ENCODE peak calls at places on chromosomes 7 and 10, in six cellular contexts. W, A, C, T, P and M are unnamed samples.

GRCh38 chr7:17299477-17299991 is 1.1 kb downstream of the AHR start:
- DNase-seq in P (peak), W (no peak), T (no peak), A (no peak), C (no peak), M (peak)

GRCh38 chr10:1189166-1190051 is 133.2 kb downstream of the WDR37 start:
- DNase-seq in C (no peak), W (no peak), A (no peak), T (no peak), P (no peak), M (no peak)

GRCh38 chr10:17504547-17505245 is 50.3 kb upstream of the ST8SIA6 start:
- DNase-seq in A (no peak), W (no peak), T (no peak), C (no peak), P (no peak), M (no peak)

GRCh38 chr10:69835875-69836727 is 34.4 kb downstream of the COL13A1 start:
- DNase-seq in P (peak), T (no peak), W (no peak), C (no peak), A (no peak), M (no peak)

GRCh38 chr7:129433823-129434171 is 435 bp upstream of the STRIP2 start:
- DNase-seq in T (no peak), P (no peak), A (no peak), W (peak), C (no peak), M (no peak)

GRCh38 chr10:22626784-22627183 is 87.6 kb downstream of the PIP4K2A start:
- DNase-seq in A (no peak), C (no peak), W (no peak), P (no peak), T (no peak), M (no peak)

GRCh38 chr7:27112960-27113949 is 10.8 kb upstream of the HOXA2 start:
- DNase-seq in P (no peak), C (no peak), T (no peak), W (no peak), A (no peak), M (no peak)

GRCh38 chr7:30727061-30727945 is 24.6 kb upstream of the INMT start:
- DNase-seq in C (no peak), W (no peak), T (no peak), A (no peak), P (peak), M (peak)

GRCh38 chr7:25812086-25812855 is 339.7 kb upstream of the NFE2L3 start:
- DNase-seq in C (no peak), P (no peak), W (no peak), A (no peak), T (no peak), M (no peak)

GRCh38 chr7:74343281-74344127 is 54.3 kb downstream of the CLIP2 start:
- DNase-seq in P (peak), A (no peak), W (no peak), C (peak), T (no peak), M (no peak)

GRCh38 chr10:124131176-124131575 is 37.8 kb upstream of the CHST15 start:
- DNase-seq in T (no peak), C (no peak), A (no peak), P (no peak), W (no peak), M (no peak)

GRCh38 chr10:72250666-72251065 is 23.1 kb upstream of the DDIT4 start:
- DNase-seq in W (no peak), T (peak), P (no peak), C (no peak), A (peak), M (no peak)

GRCh38 chr10:84289521-84290200 is 38.7 kb upstream of the CCSER2 start:
- DNase-seq in P (no peak), W (no peak), T (no peak), A (no peak), C (no peak), M (no peak)

GRCh38 chr7:47292832-47293309 is 289.0 kb downstream of the TNS3 start:
- DNase-seq in A (no peak), T (no peak), P (no peak), C (no peak), W (peak), M (peak)

GRCh38 chr10:63547628-63548356 is 26.6 kb downstream of the REEP3 start:
- DNase-seq in A (no peak), W (no peak), C (peak), T (no peak), P (no peak), M (no peak)

GRCh38 chr7:39621261-39621660 is 2.1 kb upstream of the RALA start:
- DNase-seq in C (no peak), T (no peak), A (no peak), P (peak), W (no peak), M (no peak)

GRCh38 chr7:80415522-80415921 is 96.3 kb downstream of the GNAT3 start:
- DNase-seq in W (no peak), T (no peak), C (no peak), P (no peak), A (no peak), M (no peak)

GRCh38 chr10:98326621-98327027 is 58.6 kb upstream of the LOXL4 start:
- DNase-seq in T (no peak), P (no peak), A (no peak), C (no peak), W (no peak), M (no peak)

GRCh38 chr10:128631801-128632241 is 505.6 kb upstream of the MKI67 start:
- DNase-seq in W (peak), C (peak), A (no peak), P (peak), T (no peak), M (peak)

GRCh38 chr10:60073781-60074656 is 167.7 kb upstream of the CCDC6 start:
- DNase-seq in T (no peak), A (no peak), W (no peak), P (no peak), C (peak), M (peak)

GRCh38 chr7:99395616-99396327 is 12.6 kb downstream of the PDAP1 start:
- DNase-seq in P (no peak), C (no peak), W (no peak), T (peak), A (no peak), M (no peak)

GRCh38 chr7:99410635-99411034 is 1.9 kb downstream of the BUD31 start:
- DNase-seq in W (no peak), T (no peak), P (no peak), C (no peak), A (no peak), M (no peak)

GRCh38 chr7:1454471-1455065 is 4.7 kb downstream of the MICALL2 start:
- DNase-seq in A (peak), W (no peak), T (no peak), C (no peak), P (peak), M (no peak)

GRCh38 chr7:27211694-27212316 is 11.9 kb upstream of the HOXA13 start:
- DNase-seq in P (no peak), C (no peak), T (no peak), A (no peak), W (no peak), M (no peak)

GRCh38 chr10:77368006-77368405 is 269.6 kb downstream of the KCNMA1 start:
- DNase-seq in P (no peak), A (no peak), W (no peak), T (no peak), C (no peak), M (no peak)

GRCh38 chr10:3648179-3648975 is 136.6 kb downstream of the KLF6 start:
- DNase-seq in A (no peak), P (no peak), C (no peak), T (no peak), W (no peak), M (no peak)

DNA sequence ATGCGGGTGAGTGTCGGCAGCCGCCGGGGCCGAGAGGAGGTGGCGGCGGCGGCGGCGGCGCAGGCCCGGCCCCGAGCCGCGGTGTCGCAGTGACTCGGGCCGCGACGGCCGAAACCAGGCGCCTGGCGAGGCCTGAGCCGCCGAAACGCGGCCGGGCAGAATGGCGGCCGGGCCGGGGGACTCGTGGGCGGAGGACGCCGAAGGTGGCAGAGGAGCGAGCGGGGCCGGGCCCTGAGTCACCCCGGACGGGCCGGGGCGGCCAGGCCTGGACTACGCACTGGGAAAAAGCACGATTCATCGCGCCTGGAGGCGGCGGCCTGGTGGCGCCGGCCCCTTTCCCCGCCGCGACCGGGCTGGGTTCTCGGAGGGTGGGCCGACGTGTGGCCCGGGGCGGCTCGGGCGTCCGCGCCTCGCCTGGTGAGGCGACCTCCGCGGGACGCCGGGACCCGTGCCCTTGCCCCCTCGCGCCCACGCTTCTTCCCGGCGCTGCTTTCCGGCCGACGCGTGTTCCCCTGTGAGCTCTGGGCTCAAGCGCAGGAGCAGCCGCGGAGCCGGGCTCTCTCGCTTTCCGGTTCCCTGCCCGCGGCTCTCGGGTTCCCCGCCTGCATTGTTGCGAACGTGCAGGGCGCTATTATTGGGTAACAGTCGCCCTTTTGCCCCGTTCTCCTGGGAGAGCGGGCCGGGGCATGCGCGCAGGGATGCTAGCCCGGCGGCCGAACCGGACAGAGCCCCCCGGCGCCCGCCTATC is 495 bp downstream of the CUL1 start:
- DNase-seq in W (peak), T (peak), A (peak), P (peak), C (peak), M (peak)
- TF ChIP-seq POLR2A in W (peak), T (no peak), A (peak), P (peak), C (peak), M (peak)

DNA sequence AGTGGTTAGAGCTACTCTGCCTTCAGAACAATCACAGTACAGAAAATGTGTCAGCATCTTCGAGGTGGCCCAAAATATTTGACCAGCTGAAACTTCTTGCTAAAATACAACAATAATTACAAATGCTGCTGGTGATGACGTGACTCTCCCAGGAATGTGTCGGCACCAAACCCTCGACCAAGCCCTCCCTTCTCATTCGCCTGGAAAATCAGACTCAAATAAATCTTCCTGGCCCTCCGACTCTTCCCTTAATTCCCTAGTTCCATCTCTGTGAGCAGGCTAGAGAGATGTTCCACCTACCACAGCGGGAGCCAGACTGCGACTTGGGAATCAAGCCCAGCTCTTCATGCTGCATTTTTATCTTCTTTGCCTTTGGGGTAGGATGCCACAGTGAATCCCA is 4.1 kb downstream of the PRSS2 start:
- DNase-seq in W (no peak), P (no peak), C (no peak), T (no peak), A (no peak), M (no peak)
- TF ChIP-seq POLR2A in W (no peak), P (no peak), C (no peak), T (no peak), A (no peak), M (no peak)

GRCh38 chr10:80452688-80453391 is 1.3 kb upstream of the TSPAN14 start:
- DNase-seq in P (no peak), A (no peak), C (no peak), T (no peak), W (no peak), M (no peak)

GRCh38 chr10:80455461-80456345 is 1.6 kb downstream of the TSPAN14 start:
- DNase-seq in P (no peak), W (no peak), A (no peak), C (no peak), T (no peak), M (no peak)

GRCh38 chr10:80454526-80455460 is 683 bp downstream of the TSPAN14 start:
- DNase-seq in C (peak), A (no peak), T (peak), W (no peak), P (peak), M (peak)

GRCh38 chr10:80453392-80453714 is 757 bp upstream of the TSPAN14 start:
- DNase-seq in A (no peak), W (no peak), P (no peak), C (no peak), T (no peak), M (no peak)

GRCh38 chr10:80453715-80454525 is at the start of gene TSPAN14:
- DNase-seq in C (peak), T (peak), W (peak), A (peak), P (peak), M (peak)
- TF ChIP-seq POLR2A in C (peak), T (no peak), W (peak), A (peak), P (peak), M (peak)

GRCh38 chr10:114938818-114939193 is 811 bp downstream of the TRUB1 start:
- DNase-seq in P (no peak), T (no peak), W (no peak), C (no peak), A (no peak), M (no peak)

GRCh38 chr10:114940735-114941134 is 2.7 kb downstream of the TRUB1 start:
- DNase-seq in P (no peak), W (no peak), A (no peak), T (no peak), C (no peak), M (no peak)

GRCh38 chr10:114933588-114933987 is 4.4 kb upstream of the TRUB1 start:
- DNase-seq in P (no peak), T (no peak), C (no peak), A (no peak), W (no peak), M (no peak)

GRCh38 chr10:114943000-114943399 is 5.0 kb downstream of the TRUB1 start:
- DNase-seq in P (no peak), W (no peak), A (no peak), T (no peak), C (no peak), M (no peak)

DNA sequence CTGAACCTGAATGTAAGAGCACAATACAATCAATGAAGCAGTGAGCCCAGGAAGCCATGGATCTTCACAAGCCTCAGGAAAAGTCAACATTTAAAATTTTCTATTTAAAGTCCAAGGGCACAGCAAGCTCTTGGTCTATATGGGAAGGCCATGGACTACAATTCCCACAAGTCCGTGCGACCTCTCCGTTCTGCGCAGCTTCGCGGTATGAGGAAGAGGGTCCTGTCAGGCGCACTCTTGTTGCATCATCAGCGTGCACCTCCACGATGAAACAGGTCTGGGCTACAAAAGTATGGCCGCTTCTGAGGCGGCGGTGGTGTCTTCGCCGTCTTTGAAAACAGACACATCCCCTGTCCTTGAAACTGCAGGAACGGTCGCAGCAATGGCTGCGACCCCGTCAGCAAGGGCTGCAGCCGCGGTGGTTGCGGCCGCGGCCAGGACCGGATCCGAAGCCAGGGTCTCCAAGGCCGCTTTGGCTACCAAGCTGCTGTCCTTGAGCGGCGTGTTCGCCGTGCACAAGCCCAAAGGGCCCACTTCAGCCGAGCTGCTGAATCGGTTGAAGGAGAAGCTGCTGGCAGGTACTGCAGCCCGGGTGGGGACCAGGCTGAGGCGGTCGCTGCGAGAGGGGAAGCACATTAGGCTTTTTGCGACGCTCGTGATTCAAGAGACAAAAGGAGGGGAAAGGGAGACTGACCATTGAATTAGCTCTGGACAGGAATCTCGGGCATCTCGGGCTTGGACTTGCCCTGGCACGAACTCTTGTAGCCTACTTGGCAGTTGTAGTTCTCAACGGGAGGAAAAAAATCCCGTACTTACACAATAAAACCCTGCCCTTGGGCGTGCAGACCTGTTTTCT is at the start of gene TRUB1:
- DNase-seq in P (peak), A (peak), C (peak), W (peak), T (peak), M (peak)
- TF ChIP-seq POLR2A in P (peak), A (peak), C (peak), W (peak), T (no peak), M (peak)

GRCh38 chr10:28938745-28939144 is 261.4 kb downstream of the BAMBI start:
- DNase-seq in W (no peak), C (no peak), P (no peak), A (no peak), T (no peak), M (no peak)

GRCh38 chr10:28937959-28938358 is 260.6 kb downstream of the BAMBI start:
- DNase-seq in T (no peak), W (no peak), P (no peak), C (no peak), A (no peak), M (no peak)

GRCh38 chr10:28940158-28940888 is 263.0 kb downstream of the BAMBI start:
- DNase-seq in W (peak), A (no peak), T (no peak), P (no peak), C (no peak), M (no peak)

GRCh38 chr10:28942012-28942411 is 264.7 kb downstream of the BAMBI start:
- DNase-seq in W (no peak), A (no peak), C (no peak), T (no peak), P (no peak), M (no peak)

GRCh38 chr10:28939352-28940157 is 262.2 kb downstream of the BAMBI start:
- DNase-seq in T (no peak), W (peak), P (peak), C (peak), A (peak), M (peak)
- TF ChIP-seq POLR2A in T (no peak), W (peak), P (no peak), C (no peak), A (no peak), M (no peak)

GRCh38 chr7:105493928-105494325 is 28.1 kb downstream of the PUS7 start:
- DNase-seq in P (no peak), C (no peak), T (no peak), W (no peak), A (no peak), M (no peak)
- TF ChIP-seq POLR2A in P (no peak), C (no peak), T (no peak), W (no peak), A (no peak), M (no peak)